ENCODE peak calls at places on chromosome 13, in eight cellular contexts. T, P, S, A, Y, E, H and F are unnamed samples.

GRCh38 chr13:111005364-111005763 is 90.5 kb upstream of the ANKRD10 start:
- DNase-seq in T (no peak), P (no peak), S (no peak), A (no peak), Y (no peak), E (peak), H (no peak), F (no peak)

GRCh38 chr13:73714522-73714921 is 419.7 kb downstream of the KLF12 start:
- DNase-seq in T (no peak), P (no peak), S (no peak), A (no peak), Y (no peak), E (no peak), H (no peak), F (no peak)

GRCh38 chr13:43227721-43228120 is 204.3 kb downstream of the DNAJC15 start:
- DNase-seq in T (no peak), P (no peak), S (no peak), A (no peak), Y (no peak), E (peak), H (no peak), F (peak)

GRCh38 chr13:74978596-74978995 is 503.4 kb downstream of the TBC1D4 start:
- DNase-seq in T (no peak), P (no peak), S (no peak), A (no peak), Y (no peak), E (no peak), H (no peak), F (no peak)

GRCh38 chr13:41974262-41974900 is 13.5 kb upstream of the VWA8 start:
- DNase-seq in T (no peak), P (no peak), S (no peak), A (no peak), Y (no peak), E (no peak), H (no peak), F (no peak)

GRCh38 chr13:108609353-108609752 is 20.1 kb upstream of the MYO16 start:
- DNase-seq in T (peak), P (no peak), S (no peak), A (peak), Y (no peak), E (peak), H (no peak), F (no peak)

GRCh38 chr13:112062047-112062618 is 4.8 kb upstream of the SOX1 start:
- DNase-seq in T (no peak), P (no peak), S (no peak), A (no peak), Y (no peak), E (no peak), H (no peak), F (no peak)

GRCh38 chr13:70473912-70474311 is 365.7 kb upstream of the KLHL1 start:
- DNase-seq in T (no peak), P (no peak), S (no peak), A (no peak), Y (no peak), E (no peak), H (no peak), F (no peak)